ENCODE peak calls at places on chromosome 21, in five cellular contexts. N, U, H, R and C are unnamed samples.

GRCh38 chr21:45577806-45578801 is 35.9 kb upstream of the SLC19A1 start:
- DNase-seq in N (no peak), U (no peak), R (no peak), H (no peak), C (no peak)

GRCh38 chr21:34844924-34845238 is 176.1 kb downstream of the CLIC6 start:
- DNase-seq in H (no peak), R (no peak), U (no peak), N (no peak), C (no peak)

GRCh38 chr21:44842087-44842486 is 24.2 kb upstream of the SUMO3 start:
- DNase-seq in H (no peak), R (no peak), N (no peak), U (no peak), C (no peak)

GRCh38 chr21:41571938-41572510 is 64.1 kb upstream of the TMPRSS2 start:
- DNase-seq in R (no peak), N (no peak), H (no peak), U (no peak), C (no peak)

GRCh38 chr21:15671188-15671587 is 58.6 kb upstream of the USP25 start:
- DNase-seq in U (no peak), H (no peak), R (no peak), N (no peak), C (no peak)

GRCh38 chr21:43276811-43277210 is 108.0 kb downstream of the CRYAA start:
- DNase-seq in U (no peak), R (no peak), N (no peak), H (no peak), C (no peak)

GRCh38 chr21:45550552-45551210 is 8.4 kb upstream of the SLC19A1 start:
- DNase-seq in H (no peak), U (no peak), R (no peak), N (peak), C (no peak)

GRCh38 chr21:42631142-42631541 is 22.3 kb upstream of the PDE9A start:
- DNase-seq in U (no peak), N (no peak), H (no peak), R (no peak), C (no peak)

GRCh38 chr21:35768187-35768586 is 292.1 kb downstream of the SETD4 start:
- DNase-seq in R (no peak), H (no peak), U (no peak), N (no peak), C (no peak)

GRCh38 chr21:20527691-20528090 is 470.5 kb upstream of the NCAM2 start:
- DNase-seq in R (no peak), U (no peak), H (peak), N (no peak), C (no peak)

GRCh38 chr21:38944903-38945302 is 139.2 kb downstream of the ETS2 start:
- DNase-seq in R (no peak), U (no peak), H (no peak), N (no peak), C (no peak)